ENCODE peak calls at places on chromosomes 4 and X, in six cellular contexts. B, M, F, X, C and V are unnamed samples.
A peak's percentile ranks its signal among the peaks of the same experiment; 100 is the strongest.

GRCh38 chrX:135484636-135485289 is 35.7 kb upstream of the INTS6L start:
- DNase-seq in X (no peak), F (peak; percentile 57), M (peak; percentile 56), C (no peak), B (peak; percentile 37), V (peak; percentile 26)

GRCh38 chr4:172871381-172871780 is 297.2 kb upstream of the GALNT7 start:
- DNase-seq in C (no peak), X (no peak), M (no peak), B (no peak), F (no peak), V (no peak)

GRCh38 chr4:7760228-7760627 is 179.4 kb downstream of the AFAP1 start:
- DNase-seq in X (no peak), F (no peak), C (no peak), B (no peak), M (no peak), V (no peak)

GRCh38 chr4:95293014-95293413 is 255.8 kb downstream of the UNC5C start:
- DNase-seq in C (no peak), M (peak; percentile 38), B (peak; percentile 51), F (no peak), X (no peak), V (no peak)

GRCh38 chrX:34927866-34928265 is 14.7 kb upstream of the FAM47B start:
- DNase-seq in C (no peak), F (no peak), M (no peak), B (no peak), X (no peak), V (no peak)

GRCh38 chr4:187271848-187272247 is 548.2 kb upstream of the FAT1 start:
- DNase-seq in F (no peak), B (no peak), C (no peak), X (no peak), M (no peak), V (no peak)

GRCh38 chr4:112933790-112934189 is 115.7 kb upstream of the ANK2 start:
- DNase-seq in M (no peak), X (no peak), B (no peak), C (no peak), F (no peak), V (no peak)

GRCh38 chr4:2330119-2331042 is 68.5 kb upstream of the MXD4 start:
- DNase-seq in C (no peak), F (peak; percentile 95), M (peak; percentile 94), B (no peak), X (no peak), V (no peak)

GRCh38 chrX:10052906-10053625 is 85.9 kb downstream of the CLDN34 start:
- DNase-seq in F (no peak), X (no peak), C (no peak), B (no peak), M (no peak), V (no peak)

GRCh38 chr4:3476936-3477749 is 14.0 kb downstream of the DOK7 start:
- DNase-seq in B (no peak), X (no peak), M (no peak), F (no peak), C (no peak), V (no peak)

GRCh38 chr4:177185579-177185978 is 124.1 kb upstream of the NEIL3 start:
- DNase-seq in X (no peak), B (no peak), F (no peak), C (no peak), M (no peak), V (no peak)

GRCh38 chr4:56425518-56425917 is 9.9 kb downstream of the PPAT start:
- DNase-seq in M (no peak), F (no peak), B (no peak), C (no peak), X (no peak), V (no peak)

GRCh38 chr4:13665711-13666660 is 38.5 kb upstream of the BOD1L1 start:
- DNase-seq in X (no peak), C (no peak), B (no peak), M (no peak), F (peak; percentile 33), V (no peak)

GRCh38 chr4:128979934-128980333 is 113.4 kb downstream of the SCLT1 start:
- DNase-seq in B (no peak), X (no peak), C (no peak), M (peak; percentile 93), F (peak; percentile 86), V (no peak)

GRCh38 chrX:107743995-107744394 is 31.6 kb downstream of the TSC22D3 start:
- DNase-seq in X (no peak), F (no peak), B (no peak), M (no peak), C (no peak), V (no peak)

GRCh38 chr4:149870008-149870407 is 54.4 kb upstream of the IQCM start:
- DNase-seq in M (no peak), B (no peak), X (no peak), C (no peak), F (no peak), V (no peak)

GRCh38 chrX:9349572-9350259 is 115.1 kb upstream of the TBL1X start:
- DNase-seq in M (peak; percentile 64), F (peak; percentile 75), C (no peak), X (no peak), B (no peak), V (no peak)

GRCh38 chrX:154738013-154738738 is 12.7 kb downstream of the GAB3 start:
- DNase-seq in X (no peak), C (no peak), M (peak; percentile 85), F (peak; percentile 92), B (no peak), V (no peak)

GRCh38 chrX:96027363-96027894 is 657.2 kb upstream of the DIAPH2 start:
- DNase-seq in M (no peak), C (no peak), F (no peak), X (no peak), B (no peak), V (no peak)

GRCh38 chr4:154982187-154983047 is 201.3 kb downstream of the RBM46 start:
- DNase-seq in F (peak; percentile 48), B (peak; percentile 55), M (peak; percentile 16), X (peak; percentile 56), C (no peak), V (peak; percentile 29)

GRCh38 chrX:19659929-19660328 is 144.6 kb upstream of the MAP3K15 start:
- DNase-seq in X (no peak), M (no peak), F (no peak), C (no peak), B (no peak), V (no peak)

GRCh38 chr4:98491862-98492554 is 166.4 kb downstream of the TSPAN5 start:
- DNase-seq in M (peak; percentile 92), F (no peak), C (no peak), B (no peak), X (no peak), V (no peak)

GRCh38 chr4:80161413-80162058 is 35.8 kb upstream of the PRDM8 start:
- DNase-seq in M (no peak), B (no peak), X (no peak), F (no peak), C (no peak), V (no peak)

GRCh38 chr4:125728568-125728967 is 413.8 kb downstream of the FAT4 start:
- DNase-seq in F (peak; percentile 98), B (no peak), M (peak; percentile 98), C (peak; percentile 70), X (no peak), V (no peak)

GRCh38 chr4:6641164-6641970 is 882 bp downstream of the MRFAP1 start:
- DNase-seq in B (peak; percentile 55), C (no peak), F (peak; percentile 42), X (peak; percentile 61), M (peak; percentile 51), V (peak; percentile 60)

GRCh38 chr4:98399915-98400314 is 138.7 kb downstream of the RAP1GDS1 start:
- DNase-seq in B (no peak), C (no peak), F (no peak), X (no peak), M (no peak), V (no peak)

DNA sequence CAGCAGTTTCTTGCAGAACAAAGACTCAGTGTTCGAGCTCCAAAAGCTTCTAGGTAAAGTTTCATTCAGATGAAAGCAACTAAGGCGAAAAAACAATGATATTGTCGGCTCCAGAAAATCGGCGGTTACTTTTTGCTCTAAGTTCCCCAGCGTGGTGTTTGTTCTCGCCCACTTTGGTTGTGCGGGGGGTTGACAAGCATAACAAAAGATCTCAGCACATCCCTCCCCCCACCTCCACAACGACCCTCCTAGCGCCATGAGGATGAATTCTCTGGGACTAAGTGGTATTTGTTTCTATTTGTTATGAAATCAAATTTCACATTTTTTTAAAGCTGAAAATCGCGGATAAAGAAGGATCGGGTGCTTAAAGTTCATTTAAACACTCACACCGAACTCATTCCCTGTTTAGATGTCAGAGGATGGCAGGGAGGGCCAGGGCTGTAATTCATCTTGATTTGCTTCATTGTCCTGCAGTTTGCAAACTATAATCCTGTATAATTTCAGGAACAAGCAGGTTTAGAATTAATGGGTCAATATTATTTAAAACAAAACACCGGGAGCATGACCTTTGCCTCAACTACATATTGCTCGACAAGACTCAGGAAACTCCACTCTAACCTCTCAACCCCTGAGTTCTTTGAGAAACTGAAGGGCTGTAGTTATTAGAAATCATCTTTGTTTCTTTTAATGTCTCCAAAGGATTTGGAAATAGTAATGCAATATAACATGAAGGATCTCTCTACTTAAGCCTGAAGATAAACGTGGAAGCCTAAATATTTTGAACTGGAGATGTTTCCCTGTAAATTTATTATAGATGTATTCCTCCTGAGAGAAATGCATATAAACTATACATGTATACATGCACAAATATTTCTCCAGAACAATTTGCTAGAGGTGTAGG is 6.5 kb downstream of the PITX2 start:
- DNase-seq in X (no peak), C (no peak), M (no peak), F (no peak), B (no peak), V (peak; percentile 35)
- H3K4me3 ChIP-seq in X (no peak overlapping the region), C (no peak overlapping the region), M (no peak overlapping the region), F (no peak overlapping the region), B (no peak overlapping the region), V (no peak overlapping the region)

GRCh38 chr4:158793021-158793420 is 24.2 kb downstream of the FNIP2 start:
- DNase-seq in F (no peak), M (no peak), X (no peak), C (no peak), B (no peak), V (no peak)
- H3K27me3 ChIP-seq in F (no peaks in the 10 kb centered on the region), M (no peaks in the 10 kb centered on the region), X (no peaks in the 10 kb centered on the region), C (no peaks in the 10 kb centered on the region), B (no peaks in the 10 kb centered on the region), V (no peaks in the 10 kb centered on the region)

GRCh38 chrX:125627676-125628075 is 308.0 kb downstream of the TEX13C start:
- DNase-seq in M (no peak), F (no peak), C (no peak), B (no peak), X (no peak), V (no peak)

GRCh38 chrX:125622899-125623298 is 303.2 kb downstream of the TEX13C start:
- DNase-seq in X (no peak), M (no peak), F (no peak), C (no peak), B (no peak), V (no peak)

DNA sequence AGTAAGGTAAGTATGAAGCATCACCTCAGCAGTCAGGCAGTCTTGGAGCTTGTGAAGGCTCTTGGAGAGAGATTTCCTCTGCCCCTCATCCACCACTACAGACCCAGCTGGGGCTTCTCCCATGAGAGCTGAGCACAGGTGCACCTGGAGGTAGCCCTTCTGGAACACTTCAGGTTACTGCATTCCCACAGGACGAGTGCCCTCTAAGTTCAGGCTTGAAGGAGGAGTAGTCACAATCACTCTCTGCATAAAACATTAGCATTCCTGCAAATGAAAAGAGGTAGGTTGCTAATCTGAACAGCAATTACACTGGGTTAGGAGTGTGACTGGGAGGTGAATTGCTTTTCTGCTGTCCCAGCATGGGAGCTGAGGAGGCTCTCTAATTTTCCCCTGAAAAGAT is 308.8 kb downstream of the TEX13C start:
- DNase-seq in F (no peak), B (no peak), C (no peak), M (no peak), X (no peak), V (no peak)
- H3K27ac ChIP-seq in F (no peak overlapping the region), B (no peak overlapping the region), C (no peak overlapping the region), M (no peak overlapping the region), X (no peak overlapping the region), V (no peak overlapping the region)

GRCh38 chr4:70629469-70630090 is 1.0 kb downstream of the ENAM start:
- DNase-seq in X (no peak), B (no peak), C (no peak), F (no peak), M (no peak), V (no peak)
- H3K4me3 ChIP-seq in X (no peak overlapping the region), B (no peak overlapping the region), C (no peak overlapping the region), F (no peak overlapping the region), M (no peak overlapping the region), V (no peak overlapping the region)